ENCODE peak calls at places on chromosome 1, in eight cellular contexts. U, I, X, G, Y, V, C and E are unnamed samples.

GRCh38 chr1:65946960-65947359 is 154.3 kb downstream of the PDE4B start:
- DNase-seq in U (peak; percentile 81), I (no peak), X (no peak), G (no peak), Y (no peak), V (no peak), C (no peak), E (no peak)

GRCh38 chr1:61116421-61116820 is 34.1 kb downstream of the NFIA start:
- DNase-seq in U (no peak), I (no peak), X (no peak), G (no peak), Y (no peak), V (no peak), C (peak; percentile 59), E (no peak)

GRCh38 chr1:20219991-20220390 is 33.7 kb upstream of the PLA2G2C start:
- DNase-seq in U (no peak), I (no peak), X (no peak), G (no peak), Y (no peak), V (no peak), C (no peak), E (no peak)

GRCh38 chr1:15088146-15089025 is 65.2 kb upstream of the TMEM51 start:
- DNase-seq in U (no peak), I (no peak), X (no peak), G (no peak), Y (no peak), V (no peak), C (no peak), E (no peak)

GRCh38 chr1:7905262-7905661 is 35.4 kb downstream of the TNFRSF9 start:
- DNase-seq in U (no peak), I (no peak), X (no peak), G (no peak), Y (no peak), V (no peak), C (no peak), E (no peak)

GRCh38 chr1:201573923-201574322 is 35.0 kb downstream of the NAV1 start:
- DNase-seq in U (no peak), I (no peak), X (no peak), G (no peak), Y (no peak), V (no peak), C (no peak), E (no peak)

GRCh38 chr1:63917571-63918394 is 144.0 kb downstream of the ROR1 start:
- DNase-seq in U (no peak), I (no peak), X (no peak), G (no peak), Y (peak; percentile 31), V (no peak), C (peak; percentile 28), E (peak; percentile 11)

GRCh38 chr1:159779403-159779851 is 1.3 kb upstream of the DUSP23 start:
- DNase-seq in U (peak; percentile 55), I (no peak), X (peak; percentile 87), G (no peak), Y (no peak), V (no peak), C (peak; percentile 98), E (no peak)

GRCh38 chr1:172483448-172483847 is 39.6 kb upstream of the PIGC start:
- DNase-seq in U (no peak), I (no peak), X (no peak), G (no peak), Y (no peak), V (no peak), C (no peak), E (no peak)

GRCh38 chr1:84412316-84412942 is 14.1 kb downstream of the DNASE2B start:
- DNase-seq in U (peak; percentile 72), I (no peak), X (peak; percentile 81), G (no peak), Y (no peak), V (peak; percentile 92), C (peak; percentile 72), E (no peak)

GRCh38 chr1:18581420-18581880 is 49.2 kb upstream of the PAX7 start:
- DNase-seq in U (no peak), I (peak; percentile 63), X (peak; percentile 7), G (peak; percentile 76), Y (peak; percentile 67), V (no peak), C (peak; percentile 8), E (peak; percentile 65)
- TF ChIP-seq CTCF in U (peak; percentile 83), I (peak; percentile 90), X (peak; percentile 54), G (peak; percentile 94), Y (peak; percentile 92), V (peak; percentile 86), C (peak; percentile 70), E (peak; percentile 87)

GRCh38 chr1:79259390-79260336 is 253.1 kb upstream of the ADGRL4 start:
- DNase-seq in U (peak; percentile 72), I (no peak), X (peak; percentile 71), G (peak; percentile 60), Y (no peak), V (no peak), C (peak; percentile 74), E (peak; percentile 17)
- TF ChIP-seq CTCF in U (peak; percentile 81), I (peak; percentile 78), X (peak; percentile 76), G (peak; percentile 45), Y (no peak), V (peak; percentile 40), C (peak; percentile 78), E (no peak)

DNA sequence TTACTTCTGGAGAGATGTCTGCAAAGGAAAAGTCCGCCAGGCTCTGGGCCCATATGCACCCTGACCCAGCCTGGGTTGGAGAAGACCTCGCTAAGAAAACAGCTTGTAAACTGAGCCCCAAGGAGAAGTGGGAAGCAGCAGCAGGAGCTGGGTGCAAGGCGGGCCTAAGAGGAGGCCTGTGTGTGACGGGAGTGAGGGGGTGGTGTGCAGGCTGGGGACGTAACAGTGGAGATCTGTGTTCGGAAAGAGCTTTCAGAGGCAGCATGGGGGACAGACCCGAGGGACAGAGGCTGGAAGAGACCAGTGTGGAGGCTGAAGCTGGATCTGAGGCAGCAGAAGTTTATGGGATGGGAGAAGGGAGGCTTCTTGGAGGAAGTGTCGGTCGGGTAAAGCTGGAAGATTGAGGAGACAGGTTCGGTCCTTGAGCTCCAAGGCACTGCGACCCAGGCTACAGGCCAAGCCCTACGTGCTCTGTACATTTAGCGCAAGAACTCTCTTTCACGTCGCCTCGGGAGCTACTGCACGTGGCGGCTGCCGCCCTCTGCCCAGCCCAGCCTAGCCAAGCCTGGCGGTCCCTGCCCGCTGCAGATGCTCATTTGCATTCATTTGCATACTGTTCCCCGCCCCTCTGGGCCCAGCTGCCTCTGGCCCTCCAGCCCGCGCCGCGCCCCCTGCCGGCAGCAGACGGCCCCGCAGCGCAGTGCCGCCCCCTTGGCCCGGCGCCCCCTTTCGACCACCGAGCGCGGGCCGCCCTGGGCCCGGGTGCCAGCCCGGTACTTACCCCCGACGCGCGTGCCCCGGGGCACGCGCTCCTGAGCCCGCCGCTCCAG is 6.3 kb downstream of the HPCA start:
- DNase-seq in U (no peak), I (peak; percentile 67), X (peak; percentile 23), G (peak; percentile 81), Y (peak; percentile 72), V (no peak), C (peak; percentile 25), E (peak; percentile 83)
- TF ChIP-seq CTCF in U (peak; percentile 85), I (peak; percentile 83), X (peak; percentile 6), G (peak; percentile 82), Y (peak; percentile 92), V (no peak), C (no peak), E (peak; percentile 91)

DNA sequence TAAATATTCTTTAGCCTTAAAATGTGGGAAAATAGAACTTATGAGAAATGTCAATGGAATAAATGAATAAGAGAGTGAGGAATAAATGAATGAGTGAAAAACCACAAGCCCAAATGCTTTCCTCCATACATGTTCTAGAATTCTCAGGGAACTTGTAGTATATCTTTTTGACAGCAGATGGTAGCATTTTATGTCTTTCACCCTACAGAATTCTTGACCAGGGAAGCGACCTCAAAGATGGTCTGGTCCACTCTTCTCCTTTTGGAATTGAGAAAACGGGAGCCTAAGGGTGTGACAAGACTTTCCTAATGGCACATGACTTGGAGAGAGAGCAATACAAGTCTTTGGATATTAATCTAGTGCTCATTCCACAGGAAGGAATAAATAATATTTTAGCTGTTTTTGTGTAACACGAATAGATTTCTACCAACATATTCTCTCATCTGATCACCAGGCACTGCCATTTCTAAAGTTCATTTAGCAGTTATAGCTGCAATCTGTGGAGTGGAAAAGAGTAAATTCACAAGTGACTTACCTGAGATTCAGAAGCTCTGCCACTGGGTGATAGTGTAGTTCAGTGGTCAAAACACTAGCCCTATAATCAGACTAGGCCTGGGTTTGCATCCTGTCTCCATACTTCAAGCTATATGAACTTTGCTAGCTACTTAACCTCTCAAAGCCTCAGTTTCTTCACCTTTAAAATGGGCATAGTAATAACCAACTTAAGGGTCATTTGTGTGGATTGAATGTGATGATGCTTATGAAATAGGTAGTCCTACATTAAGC is 15.0 kb upstream of the F5 start:
- DNase-seq in U (peak; percentile 30), I (no peak), X (peak; percentile 70), G (peak; percentile 8), Y (no peak), V (no peak), C (peak; percentile 34), E (peak; percentile 21)
- TF ChIP-seq CTCF in U (peak; percentile 67), I (peak; percentile 68), X (peak; percentile 55), G (peak; percentile 52), Y (peak; percentile 34), V (peak; percentile 30), C (peak; percentile 37), E (peak; percentile 35)

DNA sequence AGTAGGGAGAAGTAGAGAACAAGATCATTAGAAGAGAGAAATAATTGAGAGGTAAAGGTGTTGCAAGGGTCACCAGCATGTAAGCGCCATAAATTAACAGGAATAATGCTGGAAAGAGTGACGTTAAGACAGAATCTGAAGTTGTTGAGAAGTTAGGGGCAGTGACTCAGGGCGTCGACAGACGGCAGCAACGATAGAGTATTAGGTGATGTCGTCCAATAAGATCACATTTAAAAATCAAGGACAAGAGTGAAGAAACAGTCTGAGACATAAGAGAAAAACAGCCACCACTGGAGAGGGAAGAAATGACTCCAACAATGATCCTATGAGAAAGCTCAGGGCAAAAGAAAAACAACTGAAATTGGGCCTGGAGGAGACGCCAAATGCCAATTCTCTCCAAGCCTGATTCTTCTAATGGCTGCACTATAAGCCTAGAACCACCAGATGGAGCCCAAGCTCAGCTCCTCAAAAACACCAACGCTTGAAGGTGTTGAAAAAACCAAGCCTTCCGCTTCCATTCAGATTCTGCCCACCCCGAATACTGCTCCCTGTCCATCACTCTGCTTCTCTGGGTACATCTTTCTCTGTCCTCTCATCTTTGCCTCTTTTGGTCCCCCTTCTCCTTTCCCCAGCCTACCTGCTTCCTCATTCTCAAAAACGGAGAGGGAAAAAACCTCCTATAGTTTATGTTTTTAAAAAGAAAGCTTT is 70.0 kb downstream of the LUZP1 start:
- DNase-seq in U (peak; percentile 62), I (peak; percentile 54), X (peak; percentile 87), G (peak; percentile 61), Y (peak; percentile 61), V (peak; percentile 81), C (peak; percentile 81), E (peak; percentile 70)
- TF ChIP-seq CTCF in U (peak; percentile 95), I (peak; percentile 91), X (peak; percentile 96), G (peak; percentile 87), Y (peak; percentile 88), V (peak; percentile 94), C (peak; percentile 97), E (peak; percentile 78)